ENCODE peak calls at places on chromosome 12, in seven cellular contexts. A is prostate gland, E is Panc1, Q is sigmoid colon, W is GM23338, H is suprapubic skin, Y is stomach. J is an unnamed sample.

GRCh38 chr12:8449293-8449944 is 6.3 kb upstream of the CLEC6A start:
- DNase-seq in H (no peak), A (no peak), Q (no peak), Y (no peak), E (no peak), W (peak; percentile 45), J (no peak)

GRCh38 chr12:130444081-130444480 is 106.4 kb downstream of the PIWIL1 start:
- DNase-seq in A (no peak), E (no peak), Y (no peak), W (no peak), Q (no peak), H (no peak), J (no peak)

GRCh38 chr12:55068416-55069010 is 48.7 kb downstream of the NEUROD4 start:
- DNase-seq in Q (no peak), H (no peak), A (no peak), Y (no peak), W (peak; percentile 93), E (peak; percentile 35), J (no peak)

GRCh38 chr12:52081263-52081733 is 1.8 kb downstream of the SMIM41 start:
- DNase-seq in W (no peak), Q (peak; percentile 70), Y (no peak), H (no peak), E (no peak), A (no peak), J (no peak)

GRCh38 chr12:12540261-12541013 is 22.2 kb downstream of the DUSP16 start:
- DNase-seq in W (no peak), A (no peak), Q (no peak), H (no peak), Y (no peak), E (no peak), J (no peak)

GRCh38 chr12:55850893-55851292 is 8.2 kb upstream of the MMP19 start:
- DNase-seq in Q (no peak), W (no peak), Y (no peak), A (no peak), E (no peak), H (peak; percentile 28), J (no peak)

GRCh38 chr12:23399402-23399933 is 550.0 kb downstream of the SOX5 start:
- DNase-seq in Q (no peak), W (peak; percentile 23), Y (no peak), E (no peak), A (no peak), H (no peak), J (no peak)

GRCh38 chr12:31951008-31951407 is 8.2 kb upstream of the RESF1 start:
- DNase-seq in W (no peak), Q (no peak), Y (no peak), H (no peak), E (no peak), A (no peak), J (no peak)

GRCh38 chr12:70643927-70644326 is 6.7 kb upstream of the PTPRB start:
- DNase-seq in H (no peak), W (no peak), A (no peak), Y (no peak), Q (no peak), E (no peak), J (no peak)

GRCh38 chr12:68140576-68140975 is 19.0 kb downstream of the IFNG start:
- DNase-seq in H (no peak), Q (no peak), E (no peak), A (no peak), Y (no peak), W (no peak), J (no peak)

GRCh38 chr12:116687888-116688287 is 50.0 kb downstream of the SPRING1 start:
- DNase-seq in H (peak; percentile 68), W (peak; percentile 94), E (no peak), A (no peak), Y (no peak), Q (no peak), J (no peak)

GRCh38 chr12:97404549-97404948 is 58.1 kb upstream of the RMST start:
- DNase-seq in E (peak; percentile 12), Y (peak; percentile 32), H (no peak), W (peak; percentile 85), Q (no peak), A (peak; percentile 21), J (peak; percentile 86)

GRCh38 chr12:50401383-50402155 is 884 bp downstream of the LARP4 start:
- DNase-seq in E (no peak), W (peak; percentile 57), A (peak; percentile 65), Y (no peak), Q (peak; percentile 67), H (no peak), J (no peak)

GRCh38 chr12:98939350-98939749 is 294.3 kb downstream of the APAF1 start:
- DNase-seq in Q (no peak), H (no peak), A (no peak), Y (no peak), W (peak; percentile 75), E (no peak), J (no peak)

GRCh38 chr12:115433014-115433634 is 749.1 kb upstream of the TBX3 start:
- DNase-seq in A (no peak), Y (no peak), E (no peak), H (no peak), W (peak; percentile 54), Q (no peak), J (no peak)

GRCh38 chr12:30952036-30952435 is 25.5 kb downstream of the TSPAN11 start:
- DNase-seq in H (no peak), A (no peak), Q (no peak), E (no peak), W (no peak), Y (no peak), J (no peak)

GRCh38 chr12:120669055-120669828 is 17.7 kb upstream of the MLEC start:
- DNase-seq in Q (no peak), H (no peak), E (no peak), A (no peak), Y (peak; percentile 72), W (peak; percentile 52), J (no peak)

GRCh38 chr12:42779186-42779859 is 189.8 kb upstream of the PRICKLE1 start:
- DNase-seq in A (peak; percentile 24), H (peak; percentile 65), Y (no peak), W (no peak), E (no peak), Q (no peak), J (no peak)

DNA sequence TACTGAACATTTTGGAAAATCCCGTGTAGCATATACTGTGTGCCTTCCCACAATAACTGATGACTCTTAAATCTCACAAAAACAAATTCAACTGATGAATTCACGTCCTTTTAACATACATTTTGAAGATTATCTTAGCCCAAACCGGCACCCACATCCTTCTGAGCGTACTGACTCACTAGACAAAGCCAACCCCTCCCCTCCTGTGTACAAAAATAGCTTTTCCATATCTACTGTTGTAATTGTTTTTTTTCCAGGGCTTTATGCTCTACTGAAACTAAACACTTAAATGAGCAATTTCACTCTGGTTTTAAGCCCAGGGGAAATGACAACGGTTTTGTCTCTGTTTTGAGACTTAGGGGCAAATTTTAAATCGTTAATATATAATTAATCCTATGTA is 109.3 kb upstream of the ATF7IP start:
- DNase-seq in Q (no peak), Y (no peak), H (no peak), A (no peak), E (no peak), W (no peak), J (no peak)
- H3K4me3 ChIP-seq in Q (no peak overlapping the region), Y (no peak overlapping the region), H (no peak overlapping the region), A (no peak overlapping the region), E (no peak overlapping the region), W (no peak overlapping the region), J (no peak overlapping the region)

DNA sequence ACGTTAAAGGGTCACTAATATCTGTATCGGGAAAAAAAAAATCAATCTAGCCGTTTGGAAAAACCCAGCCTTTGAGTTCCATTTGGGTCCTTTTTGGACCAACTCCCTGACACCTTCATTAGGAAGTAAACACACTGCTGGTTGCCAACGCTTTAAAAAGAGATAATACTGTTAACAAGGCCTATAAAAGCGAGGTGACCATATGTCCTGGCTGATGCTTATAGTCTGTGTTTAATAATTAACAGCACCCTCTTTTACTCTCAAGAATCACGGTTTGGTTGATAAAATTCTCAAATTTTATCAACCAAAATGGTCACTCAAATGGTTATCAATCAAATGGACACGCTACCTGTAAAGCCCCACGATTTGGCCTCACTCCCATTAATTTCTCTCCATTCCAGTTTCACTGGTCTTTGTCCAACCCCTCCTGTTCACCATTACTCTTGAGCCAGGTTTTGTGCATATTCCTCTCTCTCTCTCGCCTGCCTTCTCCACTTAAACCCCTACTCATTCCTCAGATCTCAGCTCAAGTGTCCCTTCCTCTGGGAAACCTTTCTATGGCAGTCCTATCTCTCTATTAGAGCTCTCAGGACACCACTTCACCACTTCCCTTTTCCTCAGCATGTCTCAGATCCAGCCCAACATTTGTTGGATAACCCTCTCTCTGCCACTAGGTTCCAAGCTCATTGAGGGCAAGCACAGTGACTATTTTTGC is 9.5 kb downstream of the BTG1 start:
- DNase-seq in W (no peak), A (no peak), E (no peak), H (no peak), Q (no peak), Y (no peak), J (no peak)
- TF ChIP-seq POLR2AphosphoS5 in W (no peak), A (peak; percentile 21), E (peak; percentile 19), H (no peak), Q (no peak), Y (no peak), J (peak; percentile 22)

GRCh38 chr12:95633049-95633545 is 81.8 kb upstream of the USP44 start:
- DNase-seq in E (no peak), A (peak; percentile 82), W (no peak), Q (no peak), H (no peak), Y (peak; percentile 55), J (no peak)

GRCh38 chr12:95634622-95635621 is 83.6 kb upstream of the USP44 start:
- DNase-seq in E (no peak), Y (peak; percentile 76), W (no peak), H (no peak), A (no peak), Q (no peak), J (no peak)

GRCh38 chr12:95633671-95634465 is 82.6 kb upstream of the USP44 start:
- DNase-seq in W (no peak), Q (no peak), E (no peak), A (peak; percentile 70), H (no peak), Y (no peak), J (no peak)

GRCh38 chr12:95637471-95638155 is 86.3 kb upstream of the USP44 start:
- DNase-seq in W (no peak), Q (no peak), A (no peak), H (no peak), E (no peak), Y (no peak), J (no peak)

GRCh38 chr12:95637010-95637409 is 85.7 kb upstream of the USP44 start:
- DNase-seq in H (no peak), Q (no peak), E (no peak), W (no peak), Y (no peak), A (no peak), J (no peak)
- H3K4me3 ChIP-seq in H (no peak overlapping the region), Q (no peak overlapping the region), E (no peak overlapping the region), W (no peak overlapping the region), Y (no peak overlapping the region), A (no peak overlapping the region), J (no peak overlapping the region)

DNA sequence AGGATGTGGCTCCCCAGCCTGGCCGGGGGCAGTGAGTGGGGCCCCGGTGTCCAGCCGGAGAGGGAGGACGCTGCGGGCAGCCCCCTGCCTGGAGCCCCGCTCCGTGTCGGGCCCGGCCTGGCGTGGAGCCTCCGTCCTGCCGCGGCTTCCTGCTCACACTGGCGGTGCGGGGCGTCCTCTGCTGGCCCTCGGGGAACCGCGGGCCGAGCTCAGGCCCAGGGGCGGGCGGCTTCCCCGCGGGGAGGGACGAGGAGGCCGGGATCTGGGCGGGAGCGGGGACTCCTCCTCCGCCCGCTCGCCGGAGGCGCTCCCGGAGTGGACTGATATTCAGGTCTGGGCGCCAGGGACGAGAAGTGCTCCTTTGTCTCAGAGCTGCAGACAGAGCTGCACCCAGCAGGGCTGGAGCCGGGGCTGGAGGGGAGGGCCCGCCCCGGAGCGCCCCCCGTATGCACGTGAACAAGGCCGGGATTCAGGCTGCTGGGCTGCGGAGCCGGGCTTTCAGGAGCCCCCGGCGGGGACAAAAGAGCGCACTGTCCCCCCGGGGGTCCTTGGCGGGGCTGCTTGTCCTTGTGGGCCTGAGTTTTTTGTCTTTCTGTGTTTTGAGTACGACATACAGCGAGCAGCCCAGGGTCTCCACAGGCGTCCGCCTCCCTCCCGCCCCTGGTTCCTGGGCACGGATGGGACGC is 2.3 kb downstream of the MMP17 start:
- DNase-seq in W (peak; percentile 68), E (no peak), A (peak; percentile 57), Q (peak; percentile 92), H (peak; percentile 87), Y (peak; percentile 59), J (peak; percentile 94)
- TF ChIP-seq POLR2AphosphoS5 in W (no peak), E (peak; percentile 52), A (peak; percentile 37), Q (peak; percentile 62), H (no peak), Y (peak; percentile 4), J (peak; percentile 26)